ENCODE peak calls at places on chromosomes 7 and 10, in four cellular contexts. One of them, this sample, is unnamed.

GRCh38 chr10:33657154-33657900 is 322.9 kb upstream of the NRP1 start:
- DNase-seq in K562: no peak
- DNase-seq in IMR-90: peak; percentile 31
- DNase-seq in endothelial cell of umbilical vein: peak; percentile 37
- DNase-seq in this sample: no peak

GRCh38 chr10:61138728-61139127 is 194.7 kb upstream of the RHOBTB1 start:
- DNase-seq in K562: no peak
- DNase-seq in IMR-90: no peak
- DNase-seq in endothelial cell of umbilical vein: no peak
- DNase-seq in this sample: no peak

GRCh38 chr10:75234683-75235374 is 928 bp downstream of the COMTD1 start:
- DNase-seq in endothelial cell of umbilical vein: no peak
- DNase-seq in IMR-90: no peak
- DNase-seq in K562: peak; percentile 68
- DNase-seq in this sample: no peak

GRCh38 chr7:150337659-150338081 is 3.8 kb downstream of the RARRES2 start:
- DNase-seq in endothelial cell of umbilical vein: no peak
- DNase-seq in IMR-90: no peak
- DNase-seq in K562: no peak
- DNase-seq in this sample: no peak

GRCh38 chr10:794382-794956 is 105.0 kb upstream of the DIP2C start:
- DNase-seq in IMR-90: peak; percentile 48
- DNase-seq in K562: no peak
- DNase-seq in endothelial cell of umbilical vein: no peak
- DNase-seq in this sample: no peak

GRCh38 chr10:11322698-11323097 is 288.8 kb downstream of the USP6NL start:
- DNase-seq in IMR-90: no peak
- DNase-seq in K562: no peak
- DNase-seq in endothelial cell of umbilical vein: no peak
- DNase-seq in this sample: no peak

GRCh38 chr10:77692782-77693181 is 55.2 kb upstream of the KCNMA1 start:
- DNase-seq in endothelial cell of umbilical vein: no peak
- DNase-seq in K562: no peak
- DNase-seq in IMR-90: peak; percentile 68
- DNase-seq in this sample: peak; percentile 45

GRCh38 chr7:2118630-2119190 is 114.0 kb downstream of the MAD1L1 start:
- DNase-seq in IMR-90: no peak
- DNase-seq in endothelial cell of umbilical vein: no peak
- DNase-seq in K562: no peak
- DNase-seq in this sample: peak; percentile 63

GRCh38 chr7:87598234-87599009 is 2.3 kb downstream of the ABCB1 start:
- DNase-seq in K562: no peak
- DNase-seq in endothelial cell of umbilical vein: no peak
- DNase-seq in IMR-90: no peak
- DNase-seq in this sample: no peak

GRCh38 chr10:112953760-112954159 is 3.7 kb downstream of the TCF7L2 start:
- DNase-seq in K562: no peak
- DNase-seq in IMR-90: peak; percentile 82
- DNase-seq in endothelial cell of umbilical vein: peak; percentile 29
- DNase-seq in this sample: no peak

GRCh38 chr10:6795571-6795970 is 215.5 kb upstream of the PRKCQ start:
- DNase-seq in endothelial cell of umbilical vein: no peak
- DNase-seq in K562: no peak
- DNase-seq in IMR-90: no peak
- DNase-seq in this sample: no peak

GRCh38 chr7:113013761-113014449 is 72.7 kb downstream of the GPR85 start:
- DNase-seq in IMR-90: no peak
- DNase-seq in K562: no peak
- DNase-seq in endothelial cell of umbilical vein: no peak
- DNase-seq in this sample: peak; percentile 33

GRCh38 chr10:13162013-13162364 is 631 bp downstream of the MCM10 start:
- DNase-seq in IMR-90: no peak
- DNase-seq in K562: peak; percentile 16
- DNase-seq in endothelial cell of umbilical vein: peak; percentile 15
- DNase-seq in this sample: no peak

GRCh38 chr7:151660141-151660540 is 140.4 kb upstream of the RHEB start:
- DNase-seq in IMR-90: peak; percentile 76
- DNase-seq in endothelial cell of umbilical vein: no peak
- DNase-seq in K562: no peak
- DNase-seq in this sample: no peak

GRCh38 chr7:27192546-27193334 is 7.2 kb downstream of the HOXA13 start:
- DNase-seq in endothelial cell of umbilical vein: no peak
- DNase-seq in K562: no peak
- DNase-seq in IMR-90: no peak
- DNase-seq in this sample: no peak

GRCh38 chr10:114550756-114551290 is 107.3 kb downstream of the ABLIM1 start:
- DNase-seq in IMR-90: peak; percentile 47
- DNase-seq in endothelial cell of umbilical vein: no peak
- DNase-seq in K562: peak; percentile 5
- DNase-seq in this sample: no peak

GRCh38 chr7:151243411-151244155 is 4.9 kb downstream of the SMARCD3 start:
- DNase-seq in K562: no peak
- DNase-seq in IMR-90: no peak
- DNase-seq in endothelial cell of umbilical vein: no peak
- DNase-seq in this sample: no peak

GRCh38 chr10:4639960-4640359 is 186.0 kb upstream of the AKR1E2 start:
- DNase-seq in K562: no peak
- DNase-seq in endothelial cell of umbilical vein: peak; percentile 39
- DNase-seq in IMR-90: no peak
- DNase-seq in this sample: no peak

GRCh38 chr10:104028146-104028545 is 57.5 kb downstream of the COL17A1 start:
- DNase-seq in K562: peak; percentile 9
- DNase-seq in endothelial cell of umbilical vein: no peak
- DNase-seq in IMR-90: peak; percentile 23
- DNase-seq in this sample: no peak

GRCh38 chr7:103540986-103541385 is 95.0 kb upstream of the SLC26A5 start:
- DNase-seq in K562: no peak
- DNase-seq in IMR-90: no peak
- DNase-seq in endothelial cell of umbilical vein: peak; percentile 40
- DNase-seq in this sample: no peak

GRCh38 chr10:129696636-129697035 is 229.6 kb downstream of the MGMT start:
- DNase-seq in IMR-90: no peak
- DNase-seq in K562: no peak
- DNase-seq in endothelial cell of umbilical vein: no peak
- DNase-seq in this sample: no peak

GRCh38 chr10:129703287-129704137 is 236.5 kb downstream of the MGMT start:
- DNase-seq in endothelial cell of umbilical vein: no peak
- DNase-seq in K562: no peak
- DNase-seq in IMR-90: no peak
- DNase-seq in this sample: no peak

GRCh38 chr10:129702605-129703004 is 235.6 kb downstream of the MGMT start:
- DNase-seq in IMR-90: no peak
- DNase-seq in endothelial cell of umbilical vein: no peak
- DNase-seq in K562: no peak
- DNase-seq in this sample: no peak

GRCh38 chr10:129697463-129698247 is 230.6 kb downstream of the MGMT start:
- DNase-seq in K562: no peak
- DNase-seq in endothelial cell of umbilical vein: no peak
- DNase-seq in IMR-90: no peak
- DNase-seq in this sample: no peak

DNA sequence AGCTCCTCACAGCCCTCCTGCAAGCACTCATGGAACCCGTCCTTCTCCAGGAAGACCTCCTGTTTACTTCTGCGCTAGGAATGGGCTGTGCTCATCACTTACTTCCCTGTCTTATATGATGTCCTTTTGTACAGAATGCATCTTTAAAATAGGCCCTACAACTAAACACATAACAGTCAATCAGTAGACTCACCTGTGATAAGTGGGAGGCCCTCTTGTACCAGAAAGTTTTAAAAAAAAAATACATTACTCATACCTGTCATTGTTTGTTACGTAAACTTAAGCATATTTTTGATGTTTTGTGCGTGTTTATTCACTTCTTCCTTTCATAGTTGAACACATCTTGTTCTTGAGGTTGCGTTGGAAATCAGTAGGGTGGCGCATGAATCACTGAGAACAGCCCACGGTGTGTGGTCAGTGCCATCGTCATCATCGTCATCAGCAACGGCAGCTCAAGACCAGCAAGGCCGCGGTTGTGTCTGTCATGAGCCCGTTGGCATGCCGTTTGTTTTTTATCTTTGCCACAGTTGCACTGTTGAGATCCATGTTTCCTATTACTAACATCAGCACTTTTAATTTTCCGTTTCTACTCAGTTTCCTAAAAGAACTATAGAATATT is 232.8 kb downstream of the MGMT start:
- DNase-seq in endothelial cell of umbilical vein: no peak
- DNase-seq in K562: no peak
- DNase-seq in IMR-90: no peak
- DNase-seq in this sample: no peak
- H4K20me1 ChIP-seq in endothelial cell of umbilical vein: no peaks in the 10 kb centered on the region
- H4K20me1 ChIP-seq in K562: no peaks in the 10 kb centered on the region
- H4K20me1 ChIP-seq in IMR-90: no peaks in the 10 kb centered on the region
- H4K20me1 ChIP-seq in this sample: no peaks in the 10 kb centered on the region

GRCh38 chr7:37032258-37032601 is 307.9 kb upstream of the AOAH start:
- DNase-seq in endothelial cell of umbilical vein: no peak
- DNase-seq in K562: no peak
- DNase-seq in IMR-90: no peak
- DNase-seq in this sample: no peak

GRCh38 chr7:37031571-37032257 is 307.4 kb upstream of the AOAH start:
- DNase-seq in K562: peak; percentile 64
- DNase-seq in IMR-90: peak; percentile 100
- DNase-seq in endothelial cell of umbilical vein: peak; percentile 100
- DNase-seq in this sample: peak; percentile 90

GRCh38 chr7:37027557-37028341 is 303.5 kb upstream of the AOAH start:
- DNase-seq in endothelial cell of umbilical vein: no peak
- DNase-seq in IMR-90: no peak
- DNase-seq in K562: no peak
- DNase-seq in this sample: no peak

GRCh38 chr7:37028909-37029440 is 304.7 kb upstream of the AOAH start:
- DNase-seq in K562: no peak
- DNase-seq in endothelial cell of umbilical vein: no peak
- DNase-seq in IMR-90: no peak
- DNase-seq in this sample: no peak

DNA sequence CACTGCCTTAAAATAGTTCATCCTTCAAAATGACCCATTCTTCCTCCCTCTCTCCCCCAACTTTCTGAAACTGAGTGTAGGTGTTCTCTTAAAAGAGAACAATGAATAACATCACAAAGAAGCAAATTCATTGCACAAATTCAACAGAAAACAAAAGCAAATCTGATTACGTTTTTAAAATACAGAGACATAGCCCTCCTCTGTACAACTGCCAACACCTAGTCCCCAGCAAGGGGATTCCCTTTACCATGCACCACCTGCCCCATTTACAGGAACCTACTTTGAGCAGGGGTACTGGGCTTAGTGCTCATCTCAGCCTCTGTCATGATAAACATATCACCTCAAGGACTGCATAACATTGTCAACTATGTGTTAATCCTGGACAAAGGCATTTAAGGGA is 302.8 kb upstream of the AOAH start:
- DNase-seq in IMR-90: no peak
- DNase-seq in K562: no peak
- DNase-seq in endothelial cell of umbilical vein: no peak
- DNase-seq in this sample: no peak
- H3K9me1 ChIP-seq in IMR-90: no peaks in the 10 kb centered on the region
- H3K9me1 ChIP-seq in K562: no peaks in the 10 kb centered on the region
- H3K9me1 ChIP-seq in endothelial cell of umbilical vein: no peaks in the 10 kb centered on the region
- H3K9me1 ChIP-seq in this sample: no peaks in the 10 kb centered on the region

GRCh38 chr10:14407567-14407966 is 76.8 kb upstream of the FRMD4A start:
- DNase-seq in endothelial cell of umbilical vein: no peak
- DNase-seq in IMR-90: no peak
- DNase-seq in K562: no peak
- DNase-seq in this sample: no peak
- H2AFZ ChIP-seq in endothelial cell of umbilical vein: no peak overlapping the region
- H2AFZ ChIP-seq in IMR-90: no peak overlapping the region
- H2AFZ ChIP-seq in K562: no peak overlapping the region
- H2AFZ ChIP-seq in this sample: no peak overlapping the region

DNA sequence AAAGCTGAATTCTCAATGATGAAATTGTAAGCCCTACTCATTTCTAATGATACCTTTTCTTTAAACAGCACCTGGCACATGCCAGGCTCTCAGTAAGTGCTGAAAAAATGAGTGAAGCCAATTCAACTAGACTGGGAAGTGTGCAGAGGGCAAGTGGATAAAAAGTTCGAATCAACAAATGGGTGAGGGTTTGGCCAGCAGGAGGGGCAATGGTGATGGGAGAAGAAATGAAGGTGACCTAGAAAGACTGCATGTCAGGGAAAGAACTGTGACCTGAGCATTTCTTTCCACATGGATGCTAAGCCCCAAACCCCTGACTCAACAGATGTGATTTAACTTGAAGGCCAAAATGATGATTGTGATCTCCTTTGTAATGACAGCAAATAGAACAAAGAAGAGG is 54.6 kb downstream of the DKK1 start:
- DNase-seq in endothelial cell of umbilical vein: no peak
- DNase-seq in K562: no peak
- DNase-seq in IMR-90: no peak
- DNase-seq in this sample: no peak
- H4K20me1 ChIP-seq in endothelial cell of umbilical vein: no peaks in the 10 kb centered on the region
- H4K20me1 ChIP-seq in K562: no peaks in the 10 kb centered on the region
- H4K20me1 ChIP-seq in IMR-90: no peaks in the 10 kb centered on the region
- H4K20me1 ChIP-seq in this sample: no peaks in the 10 kb centered on the region

GRCh38 chr10:87066178-87066577 is 28.5 kb downstream of the GLUD1 start:
- DNase-seq in IMR-90: no peak
- DNase-seq in endothelial cell of umbilical vein: no peak
- DNase-seq in K562: no peak
- DNase-seq in this sample: no peak
- H3K9me1 ChIP-seq in IMR-90: no peaks in the 10 kb centered on the region
- H3K9me1 ChIP-seq in endothelial cell of umbilical vein: no peaks in the 10 kb centered on the region
- H3K9me1 ChIP-seq in K562: no peaks in the 10 kb centered on the region
- H3K9me1 ChIP-seq in this sample: no peaks in the 10 kb centered on the region

DNA sequence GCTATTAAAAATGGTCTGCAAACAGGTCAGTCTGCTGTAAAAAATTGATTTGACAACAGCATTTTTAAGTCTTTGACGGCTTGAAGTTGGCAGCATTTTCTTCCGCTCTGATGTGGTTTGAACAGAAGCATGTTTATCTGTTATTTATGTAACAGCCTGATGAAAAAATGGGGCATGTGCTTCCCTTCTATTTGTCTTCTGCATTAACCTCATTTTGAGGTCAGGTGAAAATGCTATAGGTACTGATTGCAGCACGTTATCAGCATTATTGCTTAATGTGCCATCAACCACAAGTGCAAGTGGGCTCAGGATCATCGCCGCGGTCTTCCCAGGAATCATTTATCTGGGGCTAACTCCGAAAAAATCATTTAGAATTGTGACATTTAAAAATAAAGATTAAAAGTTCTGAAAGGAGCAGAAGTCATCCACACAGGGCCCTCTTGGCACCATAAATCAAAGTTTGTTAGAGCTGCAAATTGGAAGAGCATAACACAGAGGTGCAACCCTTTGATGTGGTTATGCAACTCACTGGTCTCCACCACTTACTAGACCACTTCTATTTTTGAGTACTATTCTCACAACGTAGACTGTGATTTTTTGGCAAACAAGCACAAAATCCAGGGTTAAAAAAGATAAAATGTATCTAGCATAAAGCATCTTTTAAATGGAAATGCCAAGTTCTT is 307.6 kb downstream of the MDFIC start:
- DNase-seq in K562: no peak
- DNase-seq in IMR-90: no peak
- DNase-seq in endothelial cell of umbilical vein: no peak
- DNase-seq in this sample: no peak
- H2AFZ ChIP-seq in K562: no peak overlapping the region
- H2AFZ ChIP-seq in IMR-90: no peak overlapping the region
- H2AFZ ChIP-seq in endothelial cell of umbilical vein: no peak overlapping the region
- H2AFZ ChIP-seq in this sample: no peak overlapping the region

GRCh38 chr10:63217120-63217605 is 84.0 kb downstream of the NRBF2 start:
- DNase-seq in endothelial cell of umbilical vein: peak; percentile 74
- DNase-seq in K562: peak; percentile 61
- DNase-seq in IMR-90: peak; percentile 77
- DNase-seq in this sample: no peak
- H4K20me1 ChIP-seq in endothelial cell of umbilical vein: peaks cover 6% of the 10 kb centered on the region
- H4K20me1 ChIP-seq in K562: no peaks in the 10 kb centered on the region
- H4K20me1 ChIP-seq in IMR-90: no peaks in the 10 kb centered on the region
- H4K20me1 ChIP-seq in this sample: no peaks in the 10 kb centered on the region